ENCODE peak calls at places on chromosomes 13 and 19, in four cellular contexts. A is tibial nerve, R is neuronal stem cell, D is cardiac fibroblast. L is an unnamed sample.

GRCh38 chr13:98592353-98592740 is 15.4 kb upstream of the STK24 start:
- DNase-seq in A (no peak), D (no peak), R (no peak), L (no peak)

GRCh38 chr13:56187331-56187730 is 953.4 kb upstream of the PRR20A start:
- DNase-seq in A (no peak), D (no peak), R (no peak), L (no peak)

GRCh38 chr19:29714371-29714952 is 599 bp downstream of the C19orf12 start:
- DNase-seq in R (no peak), D (no peak), A (no peak), L (no peak)

GRCh38 chr13:109782823-109783411 is 3.5 kb downstream of the IRS2 start:
- DNase-seq in D (no peak), R (no peak), A (no peak), L (no peak)

GRCh38 chr13:74662895-74663294 is 528.7 kb upstream of the KLF12 start:
- DNase-seq in R (no peak), D (no peak), A (no peak), L (no peak)

GRCh38 chr13:107847406-107847805 is 367.9 kb downstream of the LIG4 start:
- DNase-seq in R (no peak), A (no peak), D (no peak), L (no peak)

GRCh38 chr13:114106991-114107685 is 25.3 kb downstream of the RASA3 start:
- DNase-seq in D (no peak), A (no peak), R (no peak), L (peak)

GRCh38 chr13:101149735-101150380 is 266.4 kb downstream of the NALCN start:
- DNase-seq in D (peak), A (no peak), R (peak), L (no peak)

GRCh38 chr13:36098080-36098479 is 33.1 kb downstream of the DCLK1 start:
- DNase-seq in D (peak), R (no peak), A (no peak), L (no peak)

GRCh38 chr19:54133312-54133956 is 4.1 kb upstream of the CNOT3 start:
- DNase-seq in A (no peak), D (peak), R (peak), L (no peak)

GRCh38 chr19:11552666-11553372 is 6.2 kb downstream of the ELOF1 start:
- DNase-seq in A (no peak), D (no peak), R (no peak), L (no peak)

GRCh38 chr13:41467546-41467945 is 10.2 kb downstream of the RGCC start:
- DNase-seq in R (no peak), D (no peak), A (no peak), L (no peak)

GRCh38 chr13:59643906-59644626 is 519.7 kb downstream of the DIAPH3 start:
- DNase-seq in A (no peak), R (no peak), D (no peak), L (no peak)

GRCh38 chr13:31918707-31919106 is 112.9 kb upstream of the FRY start:
- DNase-seq in R (no peak), D (no peak), A (no peak), L (no peak)

GRCh38 chr19:12065100-12065538 is 588 bp downstream of the ZNF844 start:
- DNase-seq in D (peak), R (no peak), A (peak), L (no peak)

GRCh38 chr13:48644141-48644540 is 9.6 kb upstream of the CYSLTR2 start:
- DNase-seq in D (no peak), R (no peak), A (no peak), L (no peak)

GRCh38 chr19:41323430-41324125 is 13.6 kb downstream of the CCDC97 start:
- DNase-seq in A (peak), D (peak), R (no peak), L (peak)

GRCh38 chr13:72384879-72385278 is 342.6 kb downstream of the MZT1 start:
- DNase-seq in R (no peak), A (peak), D (peak), L (no peak)

GRCh38 chr13:95604534-95604915 is 40.0 kb downstream of the DZIP1 start:
- DNase-seq in D (peak), R (no peak), A (no peak), L (no peak)

GRCh38 chr13:73462241-73462640 is 403.4 kb downstream of the KLF5 start:
- DNase-seq in D (peak), R (no peak), A (no peak), L (no peak)

GRCh38 chr13:38763446-38764381 is 76.8 kb downstream of the FREM2 start:
- DNase-seq in A (no peak), D (peak), R (peak), L (no peak)

GRCh38 chr13:110116072-110116487 is 190.9 kb downstream of the COL4A1 start:
- DNase-seq in R (peak), D (peak), A (peak), L (no peak)

GRCh38 chr19:18173572-18174294 is at the start of gene IFI30:
- DNase-seq in D (peak), A (peak), R (no peak), L (no peak)

GRCh38 chr13:21676611-21677021 is 5.7 kb downstream of the FGF9 start:
- DNase-seq in D (no peak), A (no peak), R (peak), L (no peak)

GRCh38 chr19:50482271-50482855 is 5.7 kb upstream of the GARIN5A start:
- DNase-seq in R (no peak), D (no peak), A (no peak), L (no peak)

GRCh38 chr19:52991021-52991420 is 22.7 kb upstream of the ERVV-1 start:
- DNase-seq in R (no peak), A (no peak), D (peak), L (no peak)

GRCh38 chr13:107765724-107766436 is 449.5 kb downstream of the LIG4 start:
- DNase-seq in D (peak), A (no peak), R (no peak), L (no peak)

GRCh38 chr13:98571955-98572662 is 4.8 kb downstream of the STK24 start:
- DNase-seq in A (no peak), D (peak), R (no peak), L (no peak)